ENCODE peak calls at places on chromosomes 12 and 14, in eight cellular contexts. O is endodermal cell; G is GM23338; L is GM23248; X is BE2C; E is testis; I is IMR-90; U is effector memory CD4-positive, alpha-beta T cell. A is an unnamed sample.

GRCh38 chr12:105120551-105120950 is 13.0 kb downstream of the WASHC4 start:
- DNase-seq in O (no peak), G (no peak), L (no peak), X (no peak), E (no peak), I (peak; percentile 16), U (no peak), A (no peak)

GRCh38 chr12:48999371-49000131 is at the start of gene DDN:
- DNase-seq in O (peak; percentile 86), G (peak; percentile 52), L (peak; percentile 78), X (peak; percentile 95), E (no peak), I (peak; percentile 52), U (peak; percentile 22), A (peak; percentile 87)

GRCh38 chr12:2360630-2361170 is 307.9 kb downstream of the CACNA1C start:
- DNase-seq in O (no peak), G (no peak), L (no peak), X (no peak), E (no peak), I (no peak), U (no peak), A (peak; percentile 62)

GRCh38 chr12:107349008-107349747 is 255.8 kb upstream of the CRY1 start:
- DNase-seq in O (peak; percentile 74), G (peak; percentile 61), L (peak; percentile 90), X (no peak), E (peak; percentile 64), I (peak; percentile 91), U (no peak), A (no peak)

GRCh38 chr12:108187831-108188230 is 58.7 kb downstream of the WSCD2 start:
- DNase-seq in O (no peak), G (no peak), L (no peak), X (no peak), E (no peak), I (no peak), U (no peak), A (no peak)

GRCh38 chr12:73998894-73999293 is 538.7 kb upstream of the ATXN7L3B start:
- DNase-seq in O (no peak), G (no peak), L (no peak), X (no peak), E (no peak), I (no peak), U (no peak), A (no peak)

GRCh38 chr12:64976131-64976530 is 145.0 kb downstream of the WIF1 start:
- DNase-seq in O (no peak), G (no peak), L (no peak), X (no peak), E (no peak), I (no peak), U (no peak), A (no peak)

GRCh38 chr14:83197271-83197670 is 1663.6 kb upstream of the SEL1L start:
- DNase-seq in O (no peak), G (no peak), L (no peak), X (no peak), E (no peak), I (no peak), U (no peak), A (no peak)

GRCh38 chr12:91778938-91779400 is 366.7 kb downstream of the BTG1 start:
- DNase-seq in O (no peak), G (no peak), L (peak; percentile 93), X (no peak), E (no peak), I (peak; percentile 88), U (peak; percentile 3), A (no peak)

GRCh38 chr12:53481957-53482586 is 17.2 kb downstream of the MAP3K12 start:
- DNase-seq in O (peak; percentile 85), G (peak; percentile 83), L (peak; percentile 49), X (no peak), E (no peak), I (no peak), U (no peak), A (peak; percentile 81)

GRCh38 chr14:73168274-73168673 is 32.0 kb downstream of the PSEN1 start:
- DNase-seq in O (no peak), G (no peak), L (no peak), X (no peak), E (no peak), I (no peak), U (no peak), A (no peak)

GRCh38 chr12:27456618-27457017 is 10.1 kb downstream of the SMCO2 start:
- DNase-seq in O (peak; percentile 66), G (peak; percentile 9), L (no peak), X (no peak), E (no peak), I (no peak), U (no peak), A (no peak)

GRCh38 chr12:80268924-80269749 is 169.8 kb downstream of the OTOGL start:
- DNase-seq in O (no peak), G (no peak), L (peak; percentile 90), X (no peak), E (no peak), I (peak; percentile 93), U (no peak), A (no peak)

GRCh38 chr14:100835278-100836052 is 9.5 kb downstream of the MEG3 start:
- DNase-seq in O (no peak), G (no peak), L (no peak), X (peak; percentile 75), E (no peak), I (no peak), U (no peak), A (no peak)

GRCh38 chr12:117167769-117168168 is 22.5 kb downstream of the FBXO21 start:
- DNase-seq in O (no peak), G (no peak), L (no peak), X (no peak), E (no peak), I (no peak), U (no peak), A (no peak)

GRCh38 chr12:109714141-109714912 is 702 bp downstream of the FAM222A start:
- DNase-seq in O (peak; percentile 95), G (peak; percentile 81), L (peak; percentile 69), X (peak; percentile 84), E (peak; percentile 73), I (peak; percentile 20), U (peak; percentile 35), A (peak; percentile 95)

GRCh38 chr12:57657744-57658143 is 24.7 kb upstream of the B4GALNT1 start:
- DNase-seq in O (no peak), G (no peak), L (peak; percentile 35), X (no peak), E (no peak), I (peak; percentile 5), U (no peak), A (no peak)

GRCh38 chr12:26245175-26245942 is 50.0 kb downstream of the SSPN start:
- DNase-seq in O (no peak), G (no peak), L (no peak), X (no peak), E (no peak), I (no peak), U (no peak), A (no peak)

GRCh38 chr12:27571463-27571862 is 47.5 kb downstream of the PPFIBP1 start:
- DNase-seq in O (no peak), G (no peak), L (peak; percentile 94), X (no peak), E (no peak), I (peak; percentile 91), U (no peak), A (no peak)

GRCh38 chr12:15163001-15163400 is 58.2 kb downstream of the RERG start:
- DNase-seq in O (no peak), G (no peak), L (no peak), X (no peak), E (no peak), I (no peak), U (no peak), A (no peak)

GRCh38 chr12:95955549-95956159 is 12.5 kb downstream of the AMDHD1 start:
- DNase-seq in O (no peak), G (peak; percentile 23), L (no peak), X (no peak), E (no peak), I (no peak), U (no peak), A (peak; percentile 40)

GRCh38 chr12:118328486-118329340 is 44.0 kb downstream of the TAOK3 start:
- DNase-seq in O (no peak), G (no peak), L (no peak), X (no peak), E (no peak), I (no peak), U (no peak), A (no peak)

GRCh38 chr14:91324606-91324950 is 80.1 kb upstream of the GPR68 start:
- DNase-seq in O (no peak), G (no peak), L (no peak), X (no peak), E (no peak), I (no peak), U (no peak), A (no peak)

DNA sequence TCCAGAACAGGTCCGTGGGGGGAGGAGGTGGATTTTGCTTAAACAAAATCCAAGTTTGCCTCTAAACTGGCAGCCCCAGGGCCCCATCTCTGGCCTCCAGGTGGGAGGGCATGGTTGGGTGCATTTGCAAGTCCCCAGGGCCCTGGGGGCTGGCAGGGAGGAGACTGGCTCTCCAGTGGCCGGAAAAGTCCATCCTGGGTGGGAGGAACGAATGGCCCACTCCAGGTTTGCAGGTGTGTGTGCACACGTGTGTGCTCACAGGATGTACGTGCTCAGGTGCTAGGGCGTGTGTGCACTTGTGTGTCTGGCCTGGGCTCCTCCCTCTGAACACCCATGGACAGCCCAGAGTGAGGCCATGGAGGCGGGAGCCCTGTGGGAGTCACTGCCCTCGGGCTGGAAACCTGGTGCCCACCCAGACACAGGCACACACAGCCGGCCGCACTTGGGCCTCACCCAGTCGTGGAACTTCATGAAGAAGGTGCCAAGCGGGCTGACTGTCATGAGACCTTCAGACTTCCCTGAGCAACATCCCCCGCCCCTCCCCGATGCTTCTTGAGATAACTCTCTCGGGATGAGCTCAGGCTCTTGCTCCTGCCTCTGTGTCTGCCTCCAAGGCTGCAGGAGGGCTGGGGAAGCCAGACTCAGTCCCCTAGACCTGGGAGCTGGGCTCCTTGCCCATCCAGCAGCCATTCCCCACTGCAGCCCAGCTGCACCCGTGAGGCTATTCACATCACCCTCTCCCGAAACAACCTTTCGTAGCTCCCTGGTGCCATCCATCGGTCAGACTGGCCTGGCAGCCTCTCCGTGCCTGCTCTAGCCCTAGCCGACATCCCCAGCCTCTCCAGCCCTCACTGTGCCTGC is 9.4 kb downstream of the AHNAK2 start:
- DNase-seq in O (peak; percentile 70), G (no peak), L (peak; percentile 85), X (peak; percentile 57), E (no peak), I (no peak), U (no peak), A (peak; percentile 71)
- H3K4me3 ChIP-seq in O (no peak overlapping the region), G (no peak overlapping the region), L (peak overlapping the region; percentile 78), X (peak overlapping the region; percentile 52), E (no peak overlapping the region), I (no peak overlapping the region), U (no peak overlapping the region), A (no peak overlapping the region)

GRCh38 chr12:130715150-130715995 is 726 bp downstream of the RIMBP2 start:
- DNase-seq in O (peak; percentile 79), G (peak; percentile 26), L (no peak), X (peak; percentile 62), E (peak; percentile 12), I (no peak), U (no peak), A (peak; percentile 75)
- H3K27me3 ChIP-seq in O (peaks cover 59% of the 10 kb centered on the region), G (peaks cover 66% of the 10 kb centered on the region), L (no peaks in the 10 kb centered on the region), X (no peaks in the 10 kb centered on the region), E (no peaks in the 10 kb centered on the region), I (no peaks in the 10 kb centered on the region), U (peaks cover 25% of the 10 kb centered on the region), A (peaks cover 52% of the 10 kb centered on the region)

GRCh38 chr12:132904718-132905328 is 17.4 kb upstream of the CHFR start:
- DNase-seq in O (peak; percentile 96), G (peak; percentile 88), L (peak; percentile 72), X (peak; percentile 79), E (peak; percentile 91), I (no peak), U (peak; percentile 84), A (peak; percentile 96)
- H3K4me3 ChIP-seq in O (no peak overlapping the region), G (peak overlapping the region; percentile 43), L (peak overlapping the region; percentile 32), X (no peak overlapping the region), E (peak overlapping the region; percentile 34), I (no peak overlapping the region), U (no peak overlapping the region), A (no peak overlapping the region)

GRCh38 chr12:52210925-52211650 is 19.3 kb upstream of the KRT80 start:
- DNase-seq in O (no peak), G (no peak), L (no peak), X (peak; percentile 4), E (no peak), I (no peak), U (no peak), A (peak; percentile 31)
- H3K27me3 ChIP-seq in O (peaks cover 3% of the 10 kb centered on the region), G (no peaks in the 10 kb centered on the region), L (no peaks in the 10 kb centered on the region), X (no peaks in the 10 kb centered on the region), E (no peaks in the 10 kb centered on the region), I (no peaks in the 10 kb centered on the region), U (no peaks in the 10 kb centered on the region), A (no peaks in the 10 kb centered on the region)

A was measured in H7.